ENCODE peak calls at places on chromosomes 4 and X, in five cellular contexts. O, E, Y, X and S are unnamed samples.

GRCh38 chr4:81724925-81725329 is 253.2 kb upstream of the RASGEF1B start:
- DNase-seq in E (no peak), O (no peak), X (peak), Y (no peak), S (no peak)

GRCh38 chr4:156827519-156827918 is 144.1 kb downstream of the PDGFC start:
- DNase-seq in X (no peak), E (no peak), O (no peak), Y (no peak), S (no peak)

GRCh38 chr4:5970381-5971076 is 47.7 kb downstream of the C4orf50 start:
- DNase-seq in Y (no peak), X (no peak), E (no peak), O (no peak), S (peak)

GRCh38 chrX:136121788-136122187 is 25.5 kb upstream of the FHL1 start:
- DNase-seq in E (peak), Y (peak), O (no peak), X (no peak), S (no peak)

GRCh38 chr4:7981738-7982394 is 42.2 kb upstream of the AFAP1 start:
- DNase-seq in O (no peak), Y (no peak), E (no peak), X (no peak), S (no peak)

GRCh38 chr4:71634364-71634763 is 149.5 kb downstream of the GC start:
- DNase-seq in E (no peak), Y (no peak), O (no peak), X (no peak), S (no peak)

GRCh38 chr4:8181844-8182243 is 17.2 kb upstream of the SH3TC1 start:
- DNase-seq in O (no peak), X (no peak), E (no peak), Y (no peak), S (no peak)

GRCh38 chr4:128282516-128282915 is 5.1 kb downstream of the PGRMC2 start:
- DNase-seq in Y (no peak), X (no peak), E (no peak), O (no peak), S (no peak)

GRCh38 chrX:100748133-100748532 is 16.2 kb upstream of the SYTL4 start:
- DNase-seq in O (no peak), Y (peak), X (peak), E (no peak), S (no peak)

GRCh38 chrX:153562546-153562945 is 36.4 kb downstream of the CCNQ start:
- DNase-seq in O (no peak), E (no peak), Y (no peak), X (no peak), S (no peak)